ENCODE peak calls at places on chromosomes 16 and 17, in five cellular contexts. T, K, G, D and E are unnamed samples.

GRCh38 chr16:84836234-84836647 is 16.5 kb downstream of the CRISPLD2 start:
- DNase-seq in T (peak; percentile 72), K (peak; percentile 92), G (no peak), D (peak; percentile 92), E (peak; percentile 74)

GRCh38 chr17:29007456-29008455 is 1.9 kb upstream of the SEZ6 start:
- DNase-seq in T (no peak), K (no peak), G (no peak), D (no peak), E (no peak)

GRCh38 chr17:6639651-6640535 is 618 bp downstream of the KIAA0753 start:
- DNase-seq in T (no peak), K (peak; percentile 52), G (peak; percentile 7), D (no peak), E (no peak)

GRCh38 chr16:867421-868385 is 67.2 kb upstream of the GNG13 start:
- DNase-seq in T (no peak), K (peak; percentile 12), G (no peak), D (no peak), E (no peak)

GRCh38 chr17:65053354-65053881 is 3.1 kb downstream of the GNA13 start:
- DNase-seq in T (no peak), K (no peak), G (no peak), D (no peak), E (no peak)

GRCh38 chr17:57622327-57622885 is 122.7 kb downstream of the CCDC182 start:
- DNase-seq in T (no peak), K (no peak), G (peak; percentile 39), D (no peak), E (peak; percentile 6)

GRCh38 chr17:66432996-66433556 is 130.7 kb downstream of the PRKCA start:
- DNase-seq in T (no peak), K (no peak), G (no peak), D (no peak), E (no peak)

GRCh38 chr17:43779145-43780125 is 658 bp upstream of the DUSP3 start:
- DNase-seq in T (no peak), K (no peak), G (peak; percentile 71), D (no peak), E (peak; percentile 45)

GRCh38 chr17:40314557-40314953 is 5.6 kb downstream of the RARA start:
- DNase-seq in T (peak; percentile 49), K (peak; percentile 68), G (peak; percentile 93), D (peak; percentile 71), E (peak; percentile 98)

GRCh38 chr17:36845916-36846315 is 91.4 kb upstream of the LHX1 start:
- DNase-seq in T (no peak), K (no peak), G (no peak), D (no peak), E (no peak)

GRCh38 chr16:82701302-82702022 is 74.7 kb downstream of the CDH13 start:
- DNase-seq in T (no peak), K (no peak), G (no peak), D (no peak), E (no peak)

GRCh38 chr16:85616608-85617311 is 3.6 kb downstream of the GSE1 start:
- DNase-seq in T (no peak), K (no peak), G (no peak), D (peak; percentile 46), E (no peak)

GRCh38 chr16:2157480-2158261 is 2.1 kb downstream of the TRAF7 start:
- DNase-seq in T (no peak), K (no peak), G (no peak), D (no peak), E (peak; percentile 55)

GRCh38 chr17:10652984-10653680 is 4.0 kb downstream of the MYH3 start:
- DNase-seq in T (no peak), K (no peak), G (no peak), D (no peak), E (no peak)

GRCh38 chr17:82479602-82480001 is 21.1 kb downstream of the NARF start:
- DNase-seq in T (no peak), K (no peak), G (no peak), D (no peak), E (no peak)
- H3K36me3 ChIP-seq in T (peaks cover under 1% of the 10 kb centered on the region), K (no peaks in the 10 kb centered on the region), G (peaks cover 8% of the 10 kb centered on the region), D (no peaks in the 10 kb centered on the region), E (no peaks in the 10 kb centered on the region)

DNA sequence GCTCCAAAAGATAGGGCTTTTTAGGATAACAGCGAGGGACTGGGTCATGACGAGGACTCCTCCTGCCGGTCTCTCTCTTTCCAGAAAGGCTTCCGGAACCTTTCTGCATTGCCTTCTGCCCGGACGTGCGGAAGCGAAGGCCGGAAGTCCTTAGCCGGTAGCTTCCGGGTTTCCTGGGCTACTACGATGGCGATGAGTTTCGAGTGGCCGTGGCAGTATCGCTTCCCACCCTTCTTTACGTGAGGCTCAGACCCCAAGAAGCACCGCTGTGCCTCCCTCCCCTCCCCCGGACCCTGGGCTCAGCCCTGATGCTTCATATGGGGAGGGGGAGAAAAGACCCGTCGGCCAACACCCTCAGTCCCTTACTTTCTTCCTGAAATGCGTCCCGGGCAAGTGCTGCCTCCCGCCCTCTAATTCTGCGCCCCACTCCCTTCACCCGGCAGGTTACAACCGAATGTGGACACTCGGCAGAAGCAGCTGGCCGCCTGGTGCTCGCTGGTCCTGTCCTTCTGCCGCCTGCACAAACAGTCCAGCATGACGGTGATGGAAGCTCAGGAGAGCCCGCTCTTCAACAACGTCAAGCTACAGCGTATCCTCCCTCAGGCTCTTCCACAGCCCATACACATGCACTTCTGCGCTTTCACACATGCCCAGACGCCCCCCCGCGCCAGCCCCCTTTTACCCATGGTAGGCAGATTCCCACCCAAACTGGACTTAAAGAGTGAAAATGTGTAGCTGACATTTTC is at the start of gene VPS25:
- DNase-seq in T (peak; percentile 38), K (peak; percentile 75), G (peak; percentile 61), D (peak; percentile 83), E (peak; percentile 64)
- TF ChIP-seq POLR2A in T (no peak), K (peak; percentile 75), G (peak; percentile 93), D (peak; percentile 52), E (peak; percentile 61)

GRCh38 chr17:18254888-18255649 is 3.5 kb downstream of the FLII start:
- DNase-seq in T (no peak), K (no peak), G (no peak), D (no peak), E (no peak)

GRCh38 chr17:18251204-18251603 is 7.3 kb downstream of the FLII start:
- DNase-seq in T (no peak), K (no peak), G (no peak), D (no peak), E (no peak)

GRCh38 chr17:18252160-18252559 is 6.4 kb downstream of the FLII start:
- DNase-seq in T (no peak), K (no peak), G (no peak), D (no peak), E (no peak)

GRCh38 chr17:18253947-18254821 is 4.4 kb downstream of the FLII start:
- DNase-seq in T (no peak), K (no peak), G (no peak), D (no peak), E (no peak)

GRCh38 chr17:18253187-18253884 is 5.2 kb downstream of the FLII start:
- DNase-seq in T (no peak), K (no peak), G (no peak), D (no peak), E (peak; percentile 45)
- H3K36me3 ChIP-seq in T (no peaks in the 10 kb centered on the region), K (no peaks in the 10 kb centered on the region), G (peaks cover 4% of the 10 kb centered on the region), D (no peaks in the 10 kb centered on the region), E (peaks cover 7% of the 10 kb centered on the region)

GRCh38 chr16:11251525-11252481 is 4.2 kb downstream of the SOCS1 start:
- DNase-seq in T (no peak), K (no peak), G (no peak), D (no peak), E (no peak)
- TF ChIP-seq POLR2A in T (no peak), K (no peak), G (no peak), D (no peak), E (no peak)